ENCODE peak calls at places on chromosomes 1 and 21, in seven cellular contexts. Y, U, R, V, X, Q and E are unnamed samples.

GRCh38 chr1:2334366-2334765 is 57.0 kb downstream of the MORN1 start:
- DNase-seq in Y (no peak), U (no peak), R (no peak), V (no peak), X (no peak), Q (no peak), E (no peak)

GRCh38 chr1:209863766-209864485 is 36.2 kb downstream of the UTP25 start:
- DNase-seq in Y (no peak), U (no peak), R (no peak), V (no peak), X (no peak), Q (no peak), E (no peak)

GRCh38 chr21:44695176-44695575 is 1.8 kb upstream of the KRTAP10-12 start:
- DNase-seq in Y (peak; percentile 41), U (no peak), R (no peak), V (no peak), X (no peak), Q (no peak), E (no peak)

GRCh38 chr1:156502396-156502748 is 1.8 kb upstream of the MEF2D start:
- DNase-seq in Y (no peak), U (no peak), R (no peak), V (no peak), X (no peak), Q (no peak), E (no peak)

GRCh38 chr1:57252597-57253306 is 171.1 kb downstream of the DAB1 start:
- DNase-seq in Y (no peak), U (no peak), R (no peak), V (no peak), X (no peak), Q (no peak), E (no peak)

GRCh38 chr1:177302365-177303044 is 131.7 kb downstream of the BRINP2 start:
- DNase-seq in Y (peak; percentile 65), U (no peak), R (peak; percentile 77), V (peak; percentile 78), X (no peak), Q (no peak), E (peak; percentile 51)

GRCh38 chr1:66050123-66050522 is 257.4 kb downstream of the PDE4B start:
- DNase-seq in Y (no peak), U (no peak), R (peak; percentile 47), V (no peak), X (no peak), Q (no peak), E (no peak)

GRCh38 chr1:150963535-150964489 is 10.8 kb downstream of the CERS2 start:
- DNase-seq in Y (no peak), U (no peak), R (no peak), V (no peak), X (no peak), Q (no peak), E (no peak)

GRCh38 chr1:26936823-26937222 is 15.3 kb downstream of the NUDC start:
- DNase-seq in Y (no peak), U (no peak), R (no peak), V (no peak), X (no peak), Q (no peak), E (no peak)

GRCh38 chr1:232617237-232617636 is 12.7 kb downstream of the SIPA1L2 start:
- DNase-seq in Y (no peak), U (no peak), R (no peak), V (no peak), X (no peak), Q (no peak), E (no peak)

GRCh38 chr1:154784416-154784815 is 85.7 kb downstream of the KCNN3 start:
- DNase-seq in Y (no peak), U (no peak), R (no peak), V (no peak), X (no peak), Q (no peak), E (no peak)

GRCh38 chr1:16175610-16176553 is 20.0 kb upstream of the EPHA2 start:
- DNase-seq in Y (peak; percentile 90), U (no peak), R (peak; percentile 57), V (peak; percentile 94), X (no peak), Q (peak; percentile 88), E (peak; percentile 20)

GRCh38 chr1:28428012-28428411 is 58.5 kb downstream of the PHACTR4 start:
- DNase-seq in Y (no peak), U (no peak), R (no peak), V (no peak), X (no peak), Q (no peak), E (no peak)

GRCh38 chr1:150881331-150882070 is 5.1 kb upstream of the ARNT start:
- DNase-seq in Y (no peak), U (no peak), R (no peak), V (no peak), X (no peak), Q (peak; percentile 93), E (no peak)

GRCh38 chr1:160284220-160284781 is 632 bp downstream of the PEX19 start:
- DNase-seq in Y (no peak), U (no peak), R (no peak), V (no peak), X (no peak), Q (peak; percentile 75), E (no peak)